ENCODE peak calls at places on chromosomes 2 and 18, in ten cellular contexts. R, I, W, S, U, F, K, T, Z and A are unnamed samples.
A peak's percentile ranks its signal among the peaks of the same experiment; 100 is the strongest.

GRCh38 chr2:239693330-239693729 is 292.5 kb upstream of the HDAC4 start:
- DNase-seq in T (no peak), R (no peak), W (no peak), K (no peak), F (no peak), U (no peak), I (no peak), Z (no peak), S (no peak), A (no peak)

GRCh38 chr2:207148025-207148424 is 17.7 kb downstream of the KLF7 start:
- DNase-seq in T (no peak), S (no peak), K (no peak), F (no peak), R (no peak), I (no peak), Z (peak; percentile 56), U (peak; percentile 73), W (no peak), A (no peak)

GRCh38 chr2:134301099-134301970 is 47.5 kb downstream of the MGAT5 start:
- DNase-seq in R (no peak), T (no peak), K (no peak), W (no peak), U (peak; percentile 34), S (peak; percentile 63), F (no peak), I (no peak), Z (peak; percentile 68), A (peak; percentile 29)

GRCh38 chr18:79458131-79458838 is 62.6 kb downstream of the NFATC1 start:
- DNase-seq in Z (peak; percentile 69), W (peak; percentile 63), R (no peak), S (peak; percentile 42), I (no peak), U (peak; percentile 88), K (no peak), T (peak; percentile 50), F (peak; percentile 49), A (no peak)

GRCh38 chr2:230872968-230873669 is 8.4 kb downstream of the ITM2C start:
- DNase-seq in Z (no peak), F (peak; percentile 6), S (no peak), T (no peak), W (peak; percentile 21), I (no peak), R (no peak), K (no peak), U (no peak), A (no peak)

GRCh38 chr2:237304763-237305514 is 109.0 kb downstream of the COL6A3 start:
- DNase-seq in R (no peak), F (no peak), T (peak; percentile 58), Z (peak; percentile 79), W (no peak), K (no peak), S (peak; percentile 69), U (peak; percentile 97), I (no peak), A (peak; percentile 65)

GRCh38 chr2:63488118-63488713 is 100.1 kb downstream of the WDPCP start:
- DNase-seq in T (peak; percentile 37), I (no peak), R (no peak), S (peak; percentile 73), W (no peak), F (peak; percentile 26), Z (peak; percentile 49), K (peak; percentile 4), U (peak; percentile 44), A (peak; percentile 27)

GRCh38 chr2:239944706-239945551 is 80.2 kb downstream of the NDUFA10 start:
- DNase-seq in I (peak; percentile 29), K (no peak), S (peak; percentile 48), W (no peak), U (no peak), Z (peak; percentile 31), T (no peak), F (no peak), R (no peak), A (no peak)